ENCODE peak calls at places on chromosomes 5 and 9, in four cellular contexts. A is SW480, Z is cardiac fibroblast, C is nephron progenitor cell. L is an unnamed sample.

GRCh38 chr5:50969207-50970145 is 303.0 kb downstream of the PARP8 start:
- DNase-seq in A (peak; percentile 13), Z (no peak), C (peak; percentile 50), L (no peak)

GRCh38 chr5:92800360-92800759 is 780.7 kb downstream of the NR2F1-AS1 start:
- DNase-seq in A (no peak), Z (peak; percentile 20), C (no peak), L (no peak)

GRCh38 chr9:76112151-76112550 is 221.7 kb downstream of the PCSK5 start:
- DNase-seq in A (no peak), Z (no peak), C (no peak), L (no peak)

GRCh38 chr9:129676970-129677369 is 11.5 kb downstream of the PRRX2 start:
- DNase-seq in A (no peak), Z (no peak), C (no peak), L (no peak)

GRCh38 chr5:33536802-33537201 is 96.0 kb downstream of the TARS1 start:
- DNase-seq in A (no peak), Z (no peak), C (no peak), L (no peak)

GRCh38 chr9:1721219-1721618 is 293.9 kb upstream of the SMARCA2 start:
- DNase-seq in A (no peak), Z (no peak), C (no peak), L (no peak)

GRCh38 chr5:125470503-125470902 is 724.1 kb upstream of the ZNF608 start:
- DNase-seq in A (no peak), Z (no peak), C (no peak), L (no peak)

GRCh38 chr9:27377147-27377807 is 80.3 kb upstream of the EQTN start:
- DNase-seq in A (no peak), Z (no peak), C (no peak), L (no peak)

GRCh38 chr9:110047232-110047954 is 160.6 kb downstream of the C9orf152 start:
- DNase-seq in A (no peak), Z (no peak), C (no peak), L (no peak)

GRCh38 chr5:178361657-178362445 is 129.2 kb upstream of the PHYKPL start:
- DNase-seq in A (peak; percentile 31), Z (no peak), C (no peak), L (no peak)

GRCh38 chr5:131795879-131796792 is 681 bp downstream of the FNIP1 start:
- DNase-seq in A (peak; percentile 54), Z (peak; percentile 64), C (peak; percentile 67), L (peak; percentile 16)

GRCh38 chr9:32376295-32376694 is 8.1 kb upstream of the ACO1 start:
- DNase-seq in A (no peak), Z (no peak), C (no peak), L (no peak)

GRCh38 chr5:177509991-177510566 is 453 bp upstream of the DOK3 start:
- DNase-seq in A (no peak), Z (no peak), C (no peak), L (no peak)

GRCh38 chr9:130522233-130522808 is 57.1 kb upstream of the FUBP3 start:
- DNase-seq in A (no peak), Z (no peak), C (no peak), L (no peak)

GRCh38 chr5:34571380-34572041 is 84.6 kb upstream of the RAI14 start:
- DNase-seq in A (no peak), Z (peak; percentile 70), C (no peak), L (no peak)

GRCh38 chr5:67221487-67222242 is 25.1 kb upstream of the CD180 start:
- DNase-seq in A (no peak), Z (no peak), C (no peak), L (no peak)

GRCh38 chr9:83431470-83432060 is 106.6 kb downstream of the FRMD3 start:
- DNase-seq in A (no peak), Z (no peak), C (no peak), L (no peak)

GRCh38 chr9:98495530-98495929 is 213.2 kb downstream of the GABBR2 start:
- DNase-seq in A (no peak), Z (no peak), C (no peak), L (no peak)